ENCODE peak calls at places on chromosomes 3 and 15, in five cellular contexts. One of them, this sample, is unnamed.

GRCh38 chr3:115646027-115646690 is 22.8 kb downstream of the GAP43 start:
- DNase-seq in Karpas-422: no peak
- DNase-seq in T follicular helper cell: no peak
- DNase-seq in NCI-H1105 treated with DMSO at 0.1 percent for 48 hours: no peak
- DNase-seq in NCI-H1092 treated with DMSO at 0.1 percent for 48 hours: no peak
- DNase-seq in this sample: no peak

GRCh38 chr3:13016083-13016725 is 57.0 kb downstream of the IQSEC1 start:
- DNase-seq in T follicular helper cell: peak; percentile 25
- DNase-seq in NCI-H1092 treated with DMSO at 0.1 percent for 48 hours: peak; percentile 63
- DNase-seq in NCI-H1105 treated with DMSO at 0.1 percent for 48 hours: no peak
- DNase-seq in Karpas-422: peak; percentile 67
- DNase-seq in this sample: no peak

GRCh38 chr3:171256445-171257250 is 203.6 kb downstream of the TNIK start:
- DNase-seq in NCI-H1105 treated with DMSO at 0.1 percent for 48 hours: no peak
- DNase-seq in NCI-H1092 treated with DMSO at 0.1 percent for 48 hours: no peak
- DNase-seq in Karpas-422: no peak
- DNase-seq in T follicular helper cell: no peak
- DNase-seq in this sample: peak; percentile 75

GRCh38 chr15:96344706-96345559 is 14.4 kb downstream of the NR2F2 start:
- DNase-seq in NCI-H1092 treated with DMSO at 0.1 percent for 48 hours: no peak
- DNase-seq in NCI-H1105 treated with DMSO at 0.1 percent for 48 hours: no peak
- DNase-seq in T follicular helper cell: no peak
- DNase-seq in Karpas-422: no peak
- DNase-seq in this sample: no peak

GRCh38 chr3:136694321-136694720 is 57.9 kb downstream of the STAG1 start:
- DNase-seq in NCI-H1105 treated with DMSO at 0.1 percent for 48 hours: no peak
- DNase-seq in Karpas-422: no peak
- DNase-seq in T follicular helper cell: no peak
- DNase-seq in NCI-H1092 treated with DMSO at 0.1 percent for 48 hours: no peak
- DNase-seq in this sample: no peak

GRCh38 chr3:70832035-70832795 is 519.8 kb upstream of the MDFIC2 start:
- DNase-seq in T follicular helper cell: no peak
- DNase-seq in Karpas-422: no peak
- DNase-seq in NCI-H1105 treated with DMSO at 0.1 percent for 48 hours: no peak
- DNase-seq in NCI-H1092 treated with DMSO at 0.1 percent for 48 hours: no peak
- DNase-seq in this sample: peak; percentile 60

GRCh38 chr3:81726132-81726531 is 35.3 kb downstream of the GBE1 start:
- DNase-seq in NCI-H1105 treated with DMSO at 0.1 percent for 48 hours: no peak
- DNase-seq in T follicular helper cell: no peak
- DNase-seq in Karpas-422: no peak
- DNase-seq in NCI-H1092 treated with DMSO at 0.1 percent for 48 hours: no peak
- DNase-seq in this sample: peak; percentile 73

GRCh38 chr3:23213813-23214212 is 10.7 kb downstream of the UBE2E2 start:
- DNase-seq in NCI-H1105 treated with DMSO at 0.1 percent for 48 hours: no peak
- DNase-seq in T follicular helper cell: no peak
- DNase-seq in Karpas-422: no peak
- DNase-seq in NCI-H1092 treated with DMSO at 0.1 percent for 48 hours: no peak
- DNase-seq in this sample: no peak

GRCh38 chr15:59892995-59893394 is 111.1 kb upstream of the FOXB1 start:
- DNase-seq in Karpas-422: no peak
- DNase-seq in NCI-H1105 treated with DMSO at 0.1 percent for 48 hours: no peak
- DNase-seq in T follicular helper cell: no peak
- DNase-seq in NCI-H1092 treated with DMSO at 0.1 percent for 48 hours: no peak
- DNase-seq in this sample: peak; percentile 23

GRCh38 chr3:28267984-28268849 is 26.8 kb downstream of the CMC1 start:
- DNase-seq in NCI-H1092 treated with DMSO at 0.1 percent for 48 hours: no peak
- DNase-seq in NCI-H1105 treated with DMSO at 0.1 percent for 48 hours: no peak
- DNase-seq in Karpas-422: no peak
- DNase-seq in T follicular helper cell: no peak
- DNase-seq in this sample: no peak

GRCh38 chr15:98787190-98787589 is 138.9 kb downstream of the IGF1R start:
- DNase-seq in NCI-H1092 treated with DMSO at 0.1 percent for 48 hours: no peak
- DNase-seq in NCI-H1105 treated with DMSO at 0.1 percent for 48 hours: no peak
- DNase-seq in T follicular helper cell: no peak
- DNase-seq in Karpas-422: no peak
- DNase-seq in this sample: no peak

GRCh38 chr3:178761461-178761860 is 225.2 kb downstream of the KCNMB2 start:
- DNase-seq in Karpas-422: no peak
- DNase-seq in NCI-H1105 treated with DMSO at 0.1 percent for 48 hours: no peak
- DNase-seq in T follicular helper cell: no peak
- DNase-seq in NCI-H1092 treated with DMSO at 0.1 percent for 48 hours: no peak
- DNase-seq in this sample: no peak

GRCh38 chr3:175088981-175089380 is 229.8 kb downstream of the NAALADL2 start:
- DNase-seq in Karpas-422: no peak
- DNase-seq in NCI-H1105 treated with DMSO at 0.1 percent for 48 hours: no peak
- DNase-seq in NCI-H1092 treated with DMSO at 0.1 percent for 48 hours: no peak
- DNase-seq in T follicular helper cell: no peak
- DNase-seq in this sample: no peak

GRCh38 chr3:113747719-113748046 is 848 bp downstream of the ATP6V1A start:
- DNase-seq in T follicular helper cell: no peak
- DNase-seq in NCI-H1105 treated with DMSO at 0.1 percent for 48 hours: no peak
- DNase-seq in Karpas-422: peak; percentile 50
- DNase-seq in NCI-H1092 treated with DMSO at 0.1 percent for 48 hours: no peak
- DNase-seq in this sample: peak; percentile 33

GRCh38 chr3:129892486-129892856 is 1.0 kb downstream of the TMCC1 start:
- DNase-seq in Karpas-422: peak; percentile 67
- DNase-seq in T follicular helper cell: no peak
- DNase-seq in NCI-H1092 treated with DMSO at 0.1 percent for 48 hours: no peak
- DNase-seq in NCI-H1105 treated with DMSO at 0.1 percent for 48 hours: peak; percentile 42
- DNase-seq in this sample: no peak

GRCh38 chr15:80107774-80108173 is 45.0 kb upstream of the FAH start:
- DNase-seq in NCI-H1105 treated with DMSO at 0.1 percent for 48 hours: no peak
- DNase-seq in Karpas-422: no peak
- DNase-seq in T follicular helper cell: no peak
- DNase-seq in NCI-H1092 treated with DMSO at 0.1 percent for 48 hours: no peak
- DNase-seq in this sample: no peak

GRCh38 chr3:83934208-83935150 is 1024.3 kb upstream of the CADM2 start:
- DNase-seq in T follicular helper cell: no peak
- DNase-seq in NCI-H1092 treated with DMSO at 0.1 percent for 48 hours: no peak
- DNase-seq in Karpas-422: no peak
- DNase-seq in NCI-H1105 treated with DMSO at 0.1 percent for 48 hours: peak; percentile 6
- DNase-seq in this sample: no peak

GRCh38 chr3:1190576-1190975 is 97.8 kb downstream of the CNTN6 start:
- DNase-seq in NCI-H1092 treated with DMSO at 0.1 percent for 48 hours: no peak
- DNase-seq in T follicular helper cell: no peak
- DNase-seq in Karpas-422: no peak
- DNase-seq in NCI-H1105 treated with DMSO at 0.1 percent for 48 hours: no peak
- DNase-seq in this sample: no peak

GRCh38 chr3:9500108-9501050 is 53.2 kb downstream of the LHFPL4 start:
- DNase-seq in Karpas-422: peak; percentile 91
- DNase-seq in T follicular helper cell: peak; percentile 46
- DNase-seq in NCI-H1092 treated with DMSO at 0.1 percent for 48 hours: no peak
- DNase-seq in NCI-H1105 treated with DMSO at 0.1 percent for 48 hours: no peak
- DNase-seq in this sample: peak; percentile 75

GRCh38 chr3:3068358-3068881 is 41.8 kb downstream of the IL5RA start:
- DNase-seq in T follicular helper cell: no peak
- DNase-seq in Karpas-422: no peak
- DNase-seq in NCI-H1092 treated with DMSO at 0.1 percent for 48 hours: no peak
- DNase-seq in NCI-H1105 treated with DMSO at 0.1 percent for 48 hours: no peak
- DNase-seq in this sample: no peak

GRCh38 chr15:77251662-77252061 is 168.2 kb downstream of the PEAK1 start:
- DNase-seq in NCI-H1105 treated with DMSO at 0.1 percent for 48 hours: no peak
- DNase-seq in T follicular helper cell: no peak
- DNase-seq in Karpas-422: no peak
- DNase-seq in NCI-H1092 treated with DMSO at 0.1 percent for 48 hours: no peak
- DNase-seq in this sample: peak; percentile 61

GRCh38 chr3:52498134-52499054 is 3.3 kb downstream of the STAB1 start:
- DNase-seq in NCI-H1105 treated with DMSO at 0.1 percent for 48 hours: no peak
- DNase-seq in Karpas-422: no peak
- DNase-seq in NCI-H1092 treated with DMSO at 0.1 percent for 48 hours: no peak
- DNase-seq in T follicular helper cell: no peak
- DNase-seq in this sample: peak; percentile 54

GRCh38 chr15:98163319-98164030 is 203.0 kb downstream of the ARRDC4 start:
- DNase-seq in NCI-H1105 treated with DMSO at 0.1 percent for 48 hours: no peak
- DNase-seq in Karpas-422: no peak
- DNase-seq in NCI-H1092 treated with DMSO at 0.1 percent for 48 hours: no peak
- DNase-seq in T follicular helper cell: no peak
- DNase-seq in this sample: no peak

GRCh38 chr3:69651765-69652164 is 87.5 kb upstream of the MITF start:
- DNase-seq in T follicular helper cell: no peak
- DNase-seq in NCI-H1105 treated with DMSO at 0.1 percent for 48 hours: no peak
- DNase-seq in NCI-H1092 treated with DMSO at 0.1 percent for 48 hours: no peak
- DNase-seq in Karpas-422: no peak
- DNase-seq in this sample: no peak

GRCh38 chr3:178393833-178394232 is 142.4 kb upstream of the KCNMB2 start:
- DNase-seq in NCI-H1092 treated with DMSO at 0.1 percent for 48 hours: no peak
- DNase-seq in T follicular helper cell: no peak
- DNase-seq in Karpas-422: no peak
- DNase-seq in NCI-H1105 treated with DMSO at 0.1 percent for 48 hours: no peak
- DNase-seq in this sample: peak; percentile 74

GRCh38 chr15:85886345-85886935 is 91.7 kb upstream of the KLHL25 start:
- DNase-seq in NCI-H1092 treated with DMSO at 0.1 percent for 48 hours: no peak
- DNase-seq in Karpas-422: no peak
- DNase-seq in T follicular helper cell: no peak
- DNase-seq in NCI-H1105 treated with DMSO at 0.1 percent for 48 hours: no peak
- DNase-seq in this sample: no peak

GRCh38 chr15:51108933-51109550 is 14.3 kb upstream of the TNFAIP8L3 start:
- DNase-seq in Karpas-422: no peak
- DNase-seq in T follicular helper cell: no peak
- DNase-seq in NCI-H1092 treated with DMSO at 0.1 percent for 48 hours: no peak
- DNase-seq in NCI-H1105 treated with DMSO at 0.1 percent for 48 hours: no peak
- DNase-seq in this sample: peak; percentile 57

GRCh38 chr15:93414576-93415231 is 325.7 kb upstream of the RGMA start:
- DNase-seq in NCI-H1092 treated with DMSO at 0.1 percent for 48 hours: no peak
- DNase-seq in NCI-H1105 treated with DMSO at 0.1 percent for 48 hours: no peak
- DNase-seq in T follicular helper cell: no peak
- DNase-seq in Karpas-422: no peak
- DNase-seq in this sample: no peak

GRCh38 chr15:97991972-97992541 is 31.6 kb downstream of the ARRDC4 start:
- DNase-seq in T follicular helper cell: no peak
- DNase-seq in NCI-H1105 treated with DMSO at 0.1 percent for 48 hours: no peak
- DNase-seq in NCI-H1092 treated with DMSO at 0.1 percent for 48 hours: no peak
- DNase-seq in Karpas-422: peak; percentile 21
- DNase-seq in this sample: no peak

This sample was measured in ELR.